ENCODE peak calls at places on chromosomes 5 and 9, in nine cellular contexts. Y is astrocyte of the spinal cord, Q is fibroblast of lung, K is WTC11, I is left ventricle myocardium inferior, W is sigmoid colon, L is RWPE1, A is A549, N is IMR-90. E is an unnamed sample.

GRCh38 chr5:15737882-15738677 is 238.1 kb downstream of the FBXL7 start:
- DNase-seq in L (no peak), Q (no peak), A (no peak), W (no peak), I (no peak), K (no peak), Y (no peak), N (peak; percentile 17), E (no peak)

GRCh38 chr5:7592910-7593309 is 197.0 kb downstream of the ADCY2 start:
- DNase-seq in Y (no peak), K (peak; percentile 48), L (no peak), N (no peak), A (peak; percentile 5), Q (no peak), I (no peak), W (no peak), E (peak; percentile 1)

GRCh38 chr5:147675168-147675567 is 107.4 kb downstream of the JAKMIP2 start:
- DNase-seq in N (no peak), W (no peak), Q (no peak), A (no peak), I (no peak), Y (no peak), K (no peak), L (no peak), E (peak; percentile 43)

GRCh38 chr9:15276328-15276969 is 30.6 kb downstream of the TTC39B start:
- DNase-seq in L (no peak), Q (no peak), Y (no peak), W (no peak), K (no peak), I (no peak), A (no peak), N (no peak), E (no peak)

GRCh38 chr5:18281947-18282557 is 647.8 kb downstream of the TAF11L14 start:
- DNase-seq in L (peak; percentile 66), I (no peak), A (peak; percentile 77), N (peak; percentile 62), K (no peak), Y (peak; percentile 65), Q (peak; percentile 59), W (no peak), E (peak; percentile 57)

GRCh38 chr5:96871022-96871388 is 5.3 kb upstream of the ERAP2 start:
- DNase-seq in Q (no peak), A (no peak), L (no peak), K (no peak), Y (no peak), I (no peak), W (no peak), N (no peak), E (no peak)

GRCh38 chr5:158911693-158912363 is 187.9 kb downstream of the EBF1 start:
- DNase-seq in A (no peak), I (no peak), W (no peak), Y (no peak), Q (peak; percentile 10), K (no peak), N (no peak), L (no peak), E (no peak)

GRCh38 chr5:96324708-96325107 is 108.3 kb downstream of the PCSK1 start:
- DNase-seq in A (peak; percentile 63), L (peak; percentile 58), I (no peak), K (no peak), Q (peak; percentile 84), W (no peak), N (peak; percentile 96), Y (peak; percentile 89), E (peak; percentile 92)

GRCh38 chr5:35819026-35819425 is 37.7 kb upstream of the IL7R start:
- DNase-seq in N (no peak), A (peak; percentile 20), W (no peak), K (no peak), I (no peak), Q (no peak), Y (no peak), L (no peak), E (no peak)

GRCh38 chr5:76467221-76467620 is 64.1 kb downstream of the IQGAP2 start:
- DNase-seq in K (no peak), Y (no peak), L (no peak), I (no peak), N (no peak), W (no peak), A (no peak), Q (no peak), E (no peak)

GRCh38 chr5:111572561-111572960 is 60.2 kb upstream of the STARD4 start:
- DNase-seq in W (no peak), I (no peak), Y (no peak), L (no peak), N (no peak), K (no peak), A (no peak), Q (no peak), E (no peak)

GRCh38 chr5:121108725-121109124 is 644.6 kb downstream of the PRR16 start:
- DNase-seq in K (peak; percentile 77), L (peak; percentile 8), N (no peak), I (no peak), A (no peak), W (no peak), Q (no peak), Y (no peak), E (no peak)

GRCh38 chr9:82367016-82367415 is 378.4 kb downstream of the SPATA31D1 start:
- DNase-seq in K (no peak), Q (no peak), N (no peak), I (no peak), Y (no peak), W (no peak), A (no peak), L (no peak), E (no peak)

DNA sequence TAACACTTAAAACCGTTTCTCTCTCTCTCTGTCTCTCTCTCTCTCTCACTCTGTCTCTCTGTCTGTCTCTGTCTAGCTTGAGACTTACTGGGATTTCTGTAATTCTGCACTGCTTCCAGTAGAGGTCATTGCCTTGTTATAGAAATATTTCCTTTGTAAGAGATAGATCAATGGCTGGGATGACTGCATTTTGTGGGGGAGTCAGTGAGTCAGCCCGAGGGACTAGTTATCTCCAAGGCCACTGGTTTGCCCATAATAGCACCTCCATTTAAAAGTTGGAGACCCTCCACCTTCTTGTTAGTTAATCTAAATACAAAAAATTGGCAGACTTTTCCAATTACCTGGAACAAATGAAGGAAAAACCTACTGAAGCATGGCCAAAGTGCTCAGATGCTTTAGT is 547.2 kb downstream of the LRRC70 start:
- DNase-seq in L (peak; percentile 65), K (no peak), W (no peak), I (no peak), Q (peak; percentile 75), N (peak; percentile 33), Y (peak; percentile 62), A (peak; percentile 24), E (peak; percentile 59)
- TF ChIP-seq CTCF in L (peak; percentile 67), K (no peak), W (no peak), I (peak; percentile 36), Q (peak; percentile 73), N (peak; percentile 41), Y (peak; percentile 62), A (peak; percentile 33), E (peak; percentile 50)

GRCh38 chr5:164253764-164254163 is 748.3 kb downstream of the MAT2B start:
- DNase-seq in K (no peak), W (no peak), I (no peak), A (no peak), Y (no peak), N (no peak), L (no peak), Q (no peak), E (no peak)

GRCh38 chr5:164256351-164256750 is 750.9 kb downstream of the MAT2B start:
- DNase-seq in W (no peak), Q (peak; percentile 57), Y (no peak), L (peak; percentile 23), N (peak; percentile 38), K (no peak), A (no peak), I (no peak), E (peak; percentile 63)

GRCh38 chr5:164256954-164257353 is 751.5 kb downstream of the MAT2B start:
- DNase-seq in W (no peak), A (no peak), Q (no peak), K (no peak), N (no peak), I (no peak), L (no peak), Y (no peak), E (no peak)

DNA sequence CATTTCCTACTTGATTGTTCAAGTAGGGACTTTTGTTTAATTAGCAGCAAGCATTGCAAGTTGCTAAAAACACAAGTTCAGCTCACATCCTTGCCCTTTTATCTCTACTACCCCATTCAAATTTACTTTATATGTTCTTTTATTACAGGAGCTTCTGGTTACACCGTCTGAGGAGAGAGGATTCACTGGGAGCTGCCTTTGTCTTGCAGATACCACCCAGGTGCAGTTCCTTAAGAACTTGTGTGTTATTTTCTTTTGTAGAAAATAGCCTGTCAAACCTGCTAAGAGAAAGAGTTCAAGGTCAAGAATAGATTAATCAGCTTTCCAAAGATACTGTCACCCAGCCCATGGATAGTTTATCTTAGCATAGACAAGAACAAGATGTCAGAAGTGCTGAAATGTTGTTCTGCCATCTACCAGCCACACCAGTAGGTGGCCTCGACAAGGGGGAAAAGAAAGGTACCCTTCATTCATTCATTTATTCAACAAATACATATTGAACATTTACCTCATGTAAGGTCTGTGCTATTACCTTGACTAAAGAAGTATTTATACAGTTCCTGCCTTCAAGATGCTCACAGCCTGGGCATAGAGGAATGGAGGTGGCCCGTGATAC is 750.3 kb downstream of the MAT2B start:
- DNase-seq in A (no peak), W (no peak), Q (no peak), Y (no peak), I (no peak), L (no peak), K (no peak), N (no peak), E (no peak)
- TF ChIP-seq CTCF in A (no peak), W (no peak), Q (no peak), Y (no peak), I (no peak), L (no peak), K (no peak), N (no peak), E (no peak)

DNA sequence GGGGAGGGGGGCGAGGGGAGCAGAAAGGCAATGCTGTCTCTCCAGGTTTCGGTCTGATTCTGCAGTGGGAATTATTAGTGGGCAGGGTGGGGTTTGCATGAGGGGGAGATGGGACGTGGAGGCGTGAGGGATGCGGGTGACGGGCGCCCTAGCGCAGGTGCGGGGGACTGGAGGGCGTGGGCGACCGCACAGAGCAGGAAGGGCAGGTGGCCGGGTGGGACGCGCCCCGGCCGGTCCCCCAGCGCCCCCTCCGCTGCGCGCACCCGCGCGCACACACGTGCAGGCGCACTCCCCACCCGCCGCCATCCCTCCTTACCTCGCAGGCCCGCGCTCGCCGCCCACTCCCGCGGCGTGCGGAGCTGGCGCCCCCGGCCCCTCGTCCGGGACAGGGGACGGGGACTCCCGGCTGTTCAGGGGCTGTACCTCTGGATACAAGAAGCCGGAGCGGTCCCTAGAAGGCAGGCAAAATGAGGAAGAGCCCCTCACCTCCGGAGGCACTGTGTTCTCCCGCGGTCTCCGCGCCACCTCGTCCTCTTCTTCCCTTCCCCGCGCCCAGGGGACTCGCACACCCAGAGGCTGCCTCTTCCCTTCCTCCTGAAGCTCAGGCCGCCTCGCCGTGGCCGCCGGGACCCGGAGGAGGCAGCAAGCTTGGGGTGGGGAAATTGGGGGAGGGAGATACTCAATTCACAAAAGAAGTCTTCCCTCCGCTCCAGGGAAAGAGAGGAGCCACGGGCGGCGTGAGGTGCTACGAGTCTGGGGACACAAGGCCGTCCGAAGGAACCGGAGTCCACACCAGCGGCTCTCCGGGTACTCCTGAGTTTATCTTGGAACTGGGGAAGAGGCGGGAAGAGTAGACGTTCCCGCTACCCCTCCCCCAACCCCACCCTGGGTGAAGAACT is 1.3 kb upstream of the GABRB2 start:
- DNase-seq in K (peak; percentile 17), W (no peak), Y (no peak), L (no peak), N (no peak), I (no peak), Q (no peak), A (peak; percentile 1), E (no peak)
- TF ChIP-seq CTCF in K (no peak), W (no peak), Y (no peak), L (no peak), N (no peak), I (no peak), Q (no peak), A (no peak), E (no peak)

GRCh38 chr5:74471875-74472274 is 168.7 kb downstream of the ENC1 start:
- DNase-seq in A (no peak), Y (no peak), I (no peak), K (no peak), N (peak; percentile 15), Q (peak; percentile 28), L (no peak), W (no peak), E (no peak)
- TF ChIP-seq CTCF in A (no peak), Y (no peak), I (no peak), K (no peak), N (no peak), Q (no peak), L (no peak), W (no peak), E (no peak)